ENCODE peak calls at places on chromosomes 3 and 15, in four cellular contexts. R, X, P and V are unnamed samples.

GRCh38 chr15:59166601-59167265 is 39.9 kb upstream of the LDHAL6B start:
- DNase-seq in R (peak), X (no peak), P (no peak), V (no peak)

GRCh38 chr15:55791576-55792400 is 48.8 kb upstream of the PRTG start:
- DNase-seq in R (peak), X (no peak), P (no peak), V (no peak)

GRCh38 chr3:172143739-172144497 is 104.5 kb downstream of the FNDC3B start:
- DNase-seq in R (no peak), X (no peak), P (no peak), V (no peak)

GRCh38 chr3:147130461-147130860 is 275.9 kb downstream of the ZIC4 start:
- DNase-seq in R (no peak), X (no peak), P (no peak), V (no peak)

GRCh38 chr3:65666426-65667091 is 372.2 kb downstream of the MAGI1 start:
- DNase-seq in R (no peak), X (no peak), P (no peak), V (no peak)

GRCh38 chr3:12381199-12381598 is 92.3 kb downstream of the PPARG start:
- DNase-seq in R (no peak), X (no peak), P (no peak), V (no peak)

GRCh38 chr3:142027295-142027694 is 122.0 kb downstream of the TFDP2 start:
- DNase-seq in R (no peak), X (no peak), P (no peak), V (no peak)

GRCh38 chr15:92810418-92811138 is 89.5 kb upstream of the CHD2 start:
- DNase-seq in R (peak), X (no peak), P (peak), V (peak)

GRCh38 chr3:13824521-13825316 is 55.2 kb downstream of the WNT7A start:
- DNase-seq in R (no peak), X (no peak), P (no peak), V (no peak)